ENCODE peak calls at places on chromosomes 3 and 15, in five cellular contexts. One of them, this sample, is unnamed.
A peak's percentile ranks its signal among the peaks of the same experiment; 100 is the strongest.

GRCh38 chr3:161356287-161356686 is 15.0 kb downstream of the SPTSSB start:
- DNase-seq in lower leg skin: no peak
- DNase-seq in GM13976: no peak
- DNase-seq in PC-9: no peak
- DNase-seq in brain microvascular endothelial cell: no peak
- DNase-seq in this sample: no peak

GRCh38 chr3:194397757-194398312 is 1.2 kb downstream of the GP5 start:
- DNase-seq in PC-9: no peak
- DNase-seq in brain microvascular endothelial cell: no peak
- DNase-seq in GM13976: no peak
- DNase-seq in lower leg skin: no peak
- DNase-seq in this sample: no peak

GRCh38 chr15:29143909-29144308 is 125.7 kb downstream of the NSMCE3 start:
- DNase-seq in brain microvascular endothelial cell: peak; percentile 65
- DNase-seq in PC-9: no peak
- DNase-seq in GM13976: no peak
- DNase-seq in lower leg skin: no peak
- DNase-seq in this sample: no peak

GRCh38 chr3:58531555-58531954 is 5.4 kb downstream of the ACOX2 start:
- DNase-seq in brain microvascular endothelial cell: no peak
- DNase-seq in PC-9: no peak
- DNase-seq in GM13976: peak; percentile 12
- DNase-seq in lower leg skin: no peak
- DNase-seq in this sample: no peak

GRCh38 chr3:60514866-60515265 is 736.4 kb downstream of the FHIT start:
- DNase-seq in brain microvascular endothelial cell: no peak
- DNase-seq in PC-9: no peak
- DNase-seq in lower leg skin: no peak
- DNase-seq in GM13976: no peak
- DNase-seq in this sample: no peak

GRCh38 chr3:122100591-122101491 is 45.7 kb downstream of the CD86 start:
- DNase-seq in PC-9: no peak
- DNase-seq in brain microvascular endothelial cell: no peak
- DNase-seq in lower leg skin: no peak
- DNase-seq in GM13976: peak; percentile 23
- DNase-seq in this sample: peak; percentile 35

GRCh38 chr3:186922224-186922623 is 8.1 kb upstream of the ST6GAL1 start:
- DNase-seq in brain microvascular endothelial cell: no peak
- DNase-seq in GM13976: no peak
- DNase-seq in lower leg skin: no peak
- DNase-seq in PC-9: no peak
- DNase-seq in this sample: no peak

GRCh38 chr15:38930851-38931572 is 366.4 kb upstream of the RASGRP1 start:
- DNase-seq in brain microvascular endothelial cell: no peak
- DNase-seq in lower leg skin: no peak
- DNase-seq in PC-9: no peak
- DNase-seq in GM13976: no peak
- DNase-seq in this sample: no peak

GRCh38 chr3:31275038-31275562 is 257.6 kb upstream of the STT3B start:
- DNase-seq in GM13976: no peak
- DNase-seq in PC-9: peak; percentile 83
- DNase-seq in brain microvascular endothelial cell: peak; percentile 63
- DNase-seq in lower leg skin: peak; percentile 28
- DNase-seq in this sample: no peak

GRCh38 chr3:119529883-119530282 is 29.5 kb downstream of the CD80 start:
- DNase-seq in brain microvascular endothelial cell: peak; percentile 40
- DNase-seq in lower leg skin: no peak
- DNase-seq in GM13976: no peak
- DNase-seq in PC-9: no peak
- DNase-seq in this sample: no peak

DNA sequence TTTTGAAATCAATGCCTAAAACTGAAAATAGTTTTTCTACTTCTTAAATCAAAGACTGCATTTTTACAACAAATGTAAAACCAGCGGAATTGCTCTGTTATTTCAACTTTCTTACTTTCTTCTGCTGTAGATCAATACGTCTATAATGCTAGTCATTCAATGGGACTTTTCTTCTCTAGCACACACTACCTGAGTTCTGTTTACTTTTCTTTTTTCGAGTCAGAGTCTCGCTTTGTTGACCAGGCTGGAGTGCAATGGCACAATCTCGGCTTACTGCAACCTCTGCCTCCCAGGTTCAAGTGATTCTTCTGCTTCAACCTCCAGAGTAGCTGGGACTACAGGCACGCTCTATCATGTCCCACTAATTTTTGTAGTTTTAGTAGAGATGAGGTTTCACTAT is 40.7 kb upstream of the KIF23 start:
- DNase-seq in GM13976: no peak
- DNase-seq in PC-9: no peak
- DNase-seq in brain microvascular endothelial cell: no peak
- DNase-seq in lower leg skin: no peak
- DNase-seq in this sample: no peak
- TF ChIP-seq CTCF in GM13976: no peak
- TF ChIP-seq CTCF in PC-9: no peak
- TF ChIP-seq CTCF in brain microvascular endothelial cell: no peak
- TF ChIP-seq CTCF in lower leg skin: no peak
- TF ChIP-seq CTCF in this sample: no peak

DNA sequence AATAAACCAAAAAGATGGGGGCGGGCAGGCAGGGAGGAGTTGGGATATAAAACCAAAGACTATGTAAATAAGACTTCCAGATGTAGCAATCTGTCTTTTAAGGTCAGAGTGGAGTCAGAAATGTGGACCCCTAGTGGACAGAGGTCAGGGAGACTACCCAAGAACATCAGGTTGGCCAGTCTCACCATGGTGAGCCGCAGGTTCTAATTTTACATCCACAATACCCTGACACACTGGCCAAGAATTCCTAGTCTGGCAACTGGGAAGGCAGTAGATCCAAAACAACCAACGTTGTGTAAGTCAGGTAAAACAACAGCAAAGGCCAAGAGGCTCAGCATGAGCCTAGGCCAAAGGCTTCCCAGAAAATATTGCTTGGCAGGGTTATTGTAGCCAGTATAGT is 203.4 kb downstream of the FOXP1 start:
- DNase-seq in brain microvascular endothelial cell: no peak
- DNase-seq in PC-9: no peak
- DNase-seq in lower leg skin: no peak
- DNase-seq in GM13976: no peak
- DNase-seq in this sample: no peak
- TF ChIP-seq CTCF in brain microvascular endothelial cell: peak; percentile 39
- TF ChIP-seq CTCF in PC-9: no peak
- TF ChIP-seq CTCF in lower leg skin: no peak
- TF ChIP-seq CTCF in GM13976: no peak
- TF ChIP-seq CTCF in this sample: no peak

GRCh38 chr3:148631124-148631903 is 66.4 kb upstream of the AGTR1 start:
- DNase-seq in GM13976: no peak
- DNase-seq in lower leg skin: no peak
- DNase-seq in PC-9: no peak
- DNase-seq in brain microvascular endothelial cell: no peak
- DNase-seq in this sample: no peak
- TF ChIP-seq CTCF in GM13976: no peak
- TF ChIP-seq CTCF in lower leg skin: no peak
- TF ChIP-seq CTCF in PC-9: no peak
- TF ChIP-seq CTCF in brain microvascular endothelial cell: peak; percentile 68
- TF ChIP-seq CTCF in this sample: no peak

GRCh38 chr15:55741592-55742497 is 1.1 kb downstream of the PRTG start:
- DNase-seq in GM13976: peak; percentile 37
- DNase-seq in brain microvascular endothelial cell: peak; percentile 2
- DNase-seq in lower leg skin: no peak
- DNase-seq in PC-9: no peak
- DNase-seq in this sample: peak; percentile 57
- TF ChIP-seq CTCF in GM13976: no peak
- TF ChIP-seq CTCF in brain microvascular endothelial cell: peak; percentile 26
- TF ChIP-seq CTCF in lower leg skin: no peak
- TF ChIP-seq CTCF in PC-9: no peak
- TF ChIP-seq CTCF in this sample: peak; percentile 14

GRCh38 chr3:27281671-27282150 is 87.5 kb downstream of the NEK10 start:
- DNase-seq in brain microvascular endothelial cell: no peak
- DNase-seq in lower leg skin: no peak
- DNase-seq in GM13976: no peak
- DNase-seq in PC-9: no peak
- DNase-seq in this sample: no peak

GRCh38 chr3:27278391-27279055 is 90.7 kb downstream of the NEK10 start:
- DNase-seq in PC-9: no peak
- DNase-seq in lower leg skin: no peak
- DNase-seq in brain microvascular endothelial cell: no peak
- DNase-seq in GM13976: no peak
- DNase-seq in this sample: no peak

DNA sequence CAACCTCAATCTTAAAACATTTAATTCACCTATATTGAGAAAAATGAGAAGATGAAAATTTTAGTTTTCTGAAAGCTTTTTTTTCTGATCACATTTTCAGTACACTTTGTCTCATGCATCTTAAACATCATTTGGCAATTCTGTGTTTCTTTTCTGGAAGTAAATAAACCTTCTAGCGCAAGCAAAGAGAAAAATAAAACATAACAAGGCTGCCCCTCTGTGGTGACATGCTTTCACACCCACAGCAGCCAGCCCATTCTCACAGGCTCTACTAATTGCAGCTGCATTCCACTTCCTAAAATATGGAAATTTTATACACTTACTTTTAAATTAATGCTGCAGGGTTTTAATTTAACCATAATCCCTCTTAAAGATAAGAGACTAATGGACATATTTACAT is 90.0 kb downstream of the NEK10 start:
- DNase-seq in brain microvascular endothelial cell: peak; percentile 5
- DNase-seq in lower leg skin: no peak
- DNase-seq in PC-9: no peak
- DNase-seq in GM13976: no peak
- DNase-seq in this sample: no peak
- TF ChIP-seq CTCF in brain microvascular endothelial cell: peak; percentile 59
- TF ChIP-seq CTCF in lower leg skin: no peak
- TF ChIP-seq CTCF in PC-9: peak; percentile 49
- TF ChIP-seq CTCF in GM13976: peak; percentile 26
- TF ChIP-seq CTCF in this sample: peak; percentile 9

GRCh38 chr3:44525060-44525459 is 29.9 kb upstream of the ZKSCAN7 start:
- DNase-seq in lower leg skin: no peak
- DNase-seq in PC-9: no peak
- DNase-seq in GM13976: no peak
- DNase-seq in brain microvascular endothelial cell: no peak
- DNase-seq in this sample: no peak

GRCh38 chr3:44530957-44531356 is 24.0 kb upstream of the ZKSCAN7 start:
- DNase-seq in GM13976: no peak
- DNase-seq in lower leg skin: no peak
- DNase-seq in PC-9: no peak
- DNase-seq in brain microvascular endothelial cell: no peak
- DNase-seq in this sample: no peak

GRCh38 chr3:44529927-44530326 is 25.1 kb upstream of the ZKSCAN7 start:
- DNase-seq in lower leg skin: no peak
- DNase-seq in brain microvascular endothelial cell: peak; percentile 24
- DNase-seq in GM13976: peak; percentile 42
- DNase-seq in PC-9: no peak
- DNase-seq in this sample: no peak
- TF ChIP-seq CTCF in lower leg skin: no peak
- TF ChIP-seq CTCF in brain microvascular endothelial cell: peak; percentile 58
- TF ChIP-seq CTCF in GM13976: peak; percentile 31
- TF ChIP-seq CTCF in PC-9: no peak
- TF ChIP-seq CTCF in this sample: peak; percentile 64

GRCh38 chr3:23884481-23884880 is 32.3 kb downstream of the NKIRAS1 start:
- DNase-seq in lower leg skin: no peak
- DNase-seq in PC-9: no peak
- DNase-seq in GM13976: no peak
- DNase-seq in brain microvascular endothelial cell: no peak
- DNase-seq in this sample: no peak
- TF ChIP-seq CTCF in lower leg skin: no peak
- TF ChIP-seq CTCF in PC-9: peak; percentile 31
- TF ChIP-seq CTCF in GM13976: no peak
- TF ChIP-seq CTCF in brain microvascular endothelial cell: peak; percentile 44
- TF ChIP-seq CTCF in this sample: no peak